ENCODE peak calls at places on chromosomes 13 and 19, in four cellular contexts. R is HTR-8/SVneo, H is gastrocnemius medialis, I is prostate gland. E is an unnamed sample.

GRCh38 chr19:39052243-39052746 is 19.9 kb upstream of the FBXO27 start:
- DNase-seq in R (peak), H (no peak), I (peak), E (peak)

GRCh38 chr13:27189192-27189591 is 17.6 kb upstream of the USP12 start:
- DNase-seq in R (no peak), H (no peak), I (no peak), E (no peak)

GRCh38 chr19:46890423-46891170 is 29.8 kb downstream of the ARHGAP35 start:
- DNase-seq in R (peak), H (no peak), I (no peak), E (no peak)

GRCh38 chr19:17244618-17245534 is 843 bp downstream of the NR2F6 start:
- DNase-seq in R (no peak), H (no peak), I (peak), E (no peak)

GRCh38 chr19:13864513-13865242 is 12.3 kb upstream of the NANOS3 start:
- DNase-seq in R (no peak), H (no peak), I (no peak), E (no peak)

GRCh38 chr13:112809332-112810310 is 119.8 kb downstream of the ATP11A start:
- DNase-seq in R (no peak), H (no peak), I (no peak), E (no peak)

GRCh38 chr19:1774999-1775772 is 21.9 kb downstream of the ONECUT3 start:
- DNase-seq in R (peak), H (no peak), I (no peak), E (no peak)

GRCh38 chr13:29923554-29924481 is 73.4 kb upstream of the UBL3 start:
- DNase-seq in R (peak), H (peak), I (peak), E (peak)

GRCh38 chr13:99442273-99442895 is 58.9 kb upstream of the TM9SF2 start:
- DNase-seq in R (peak), H (no peak), I (peak), E (no peak)

GRCh38 chr13:76965759-76966421 is 17.6 kb downstream of the ACOD1 start:
- DNase-seq in R (no peak), H (peak), I (no peak), E (no peak)

GRCh38 chr13:104920091-104920490 is 1615.4 kb downstream of the EFNB2 start:
- DNase-seq in R (no peak), H (no peak), I (no peak), E (no peak)

GRCh38 chr19:11191273-11191755 is 6.0 kb downstream of the KANK2 start:
- DNase-seq in R (peak), H (peak), I (no peak), E (no peak)

GRCh38 chr19:18999896-19000620 is 33.3 kb downstream of the SUGP2 start:
- DNase-seq in R (no peak), H (no peak), I (no peak), E (no peak)

GRCh38 chr19:43445426-43445825 is 20.0 kb downstream of the LYPD3 start:
- DNase-seq in R (no peak), H (no peak), I (no peak), E (no peak)

GRCh38 chr13:76463314-76463713 is 422.9 kb downstream of the KCTD12 start:
- DNase-seq in R (no peak), H (no peak), I (no peak), E (no peak)

GRCh38 chr13:114198556-114198955 is 19.5 kb downstream of the CFAP97D2 start:
- DNase-seq in R (no peak), H (no peak), I (no peak), E (no peak)

GRCh38 chr19:51541458-51542357 is 10.2 kb upstream of the SIGLEC6 start:
- DNase-seq in R (no peak), H (no peak), I (no peak), E (no peak)

GRCh38 chr19:10718205-10719196 is 622 bp downstream of the DNM2 start:
- DNase-seq in R (no peak), H (no peak), I (no peak), E (no peak)

GRCh38 chr13:30108913-30109237 is 198.5 kb downstream of the KATNAL1 start:
- DNase-seq in R (no peak), H (no peak), I (peak), E (no peak)

GRCh38 chr13:34926513-34926912 is 15.6 kb upstream of the NBEA start:
- DNase-seq in R (no peak), H (no peak), I (no peak), E (no peak)

GRCh38 chr19:15378529-15379082 is 981 bp downstream of the AKAP8 start:
- DNase-seq in R (peak), H (peak), I (peak), E (peak)

GRCh38 chr19:18417250-18418033 is 1.8 kb upstream of the SSBP4 start:
- DNase-seq in R (peak), H (peak), I (no peak), E (no peak)

GRCh38 chr13:32205426-32206096 is 109.6 kb downstream of the ZAR1L start:
- DNase-seq in R (no peak), H (no peak), I (no peak), E (no peak)

E was measured in activated CD4-positive, alpha-beta T cell treated with anti-CD3 and anti-CD28 coated beads, Interleukin-2, amount 50 U/mL, for 24 hours.